ENCODE peak calls at places on chromosomes 5 and 9, in six cellular contexts. X, N, P, F, J and S are unnamed samples. For H3K79me2 and H3K27me3, the result is how much of the 10 kb centered on the place peaks cover.

GRCh38 chr5:40790947-40791593 is 7.1 kb downstream of the PRKAA1 start:
- DNase-seq in N (no peak), X (no peak), F (no peak), J (no peak), P (peak), S (no peak)

GRCh38 chr5:159819671-159820411 is 96.4 kb upstream of the ADRA1B start:
- DNase-seq in F (no peak), J (peak), X (no peak), P (no peak), N (peak), S (no peak)

GRCh38 chr9:22976454-22976853 is 529.8 kb downstream of the DMRTA1 start:
- DNase-seq in J (no peak), N (peak), F (no peak), P (no peak), X (no peak), S (no peak)

GRCh38 chr5:16600397-16600796 is 16.4 kb downstream of the RETREG1 start:
- DNase-seq in X (no peak), P (no peak), N (peak), J (peak), F (no peak), S (no peak)

GRCh38 chr5:139104577-139105271 is 93.4 kb downstream of the SIL1 start:
- DNase-seq in X (no peak), F (no peak), P (no peak), J (peak), N (peak), S (peak)

GRCh38 chr5:16596541-16596940 is 20.3 kb downstream of the RETREG1 start:
- DNase-seq in F (no peak), J (no peak), P (no peak), X (no peak), N (no peak), S (no peak)

GRCh38 chr5:5145651-5146529 is 5.8 kb downstream of the ADAMTS16 start:
- DNase-seq in J (no peak), N (peak), P (no peak), X (peak), F (no peak), S (peak)

GRCh38 chr5:16539169-16539666 is 73.6 kb upstream of the ZNF622 start:
- DNase-seq in J (peak), F (no peak), N (peak), X (no peak), P (peak), S (peak)

GRCh38 chr9:23492126-23493002 is 333.7 kb downstream of the ELAVL2 start:
- DNase-seq in X (no peak), F (peak), N (peak), J (peak), P (peak), S (no peak)

GRCh38 chr5:163357636-163358035 is 79.8 kb upstream of the CCNG1 start:
- DNase-seq in X (no peak), P (no peak), F (no peak), J (no peak), N (no peak), S (no peak)

GRCh38 chr9:18394847-18395355 is 79.1 kb upstream of the ADAMTSL1 start:
- DNase-seq in N (no peak), P (no peak), F (no peak), J (peak), X (no peak), S (no peak)

GRCh38 chr5:139492700-139493192 is 10.2 kb upstream of the STING1 start:
- DNase-seq in J (no peak), X (no peak), F (no peak), P (no peak), N (no peak), S (peak)

GRCh38 chr9:112500842-112501241 is 14.2 kb downstream of the KIAA1958 start:
- DNase-seq in J (no peak), X (no peak), F (no peak), P (no peak), N (no peak), S (no peak)

GRCh38 chr5:79561525-79561893 is 47.6 kb upstream of the HOMER1 start:
- DNase-seq in N (no peak), P (no peak), F (no peak), X (no peak), J (no peak), S (no peak)

GRCh38 chr9:6413365-6414263 is 615 bp downstream of the UHRF2 start:
- DNase-seq in X (no peak), J (peak), P (no peak), N (no peak), F (no peak), S (peak)

GRCh38 chr9:68653141-68653595 is 51.9 kb upstream of the PIP5K1B start:
- DNase-seq in J (no peak), P (no peak), X (no peak), F (no peak), N (no peak), S (no peak)

GRCh38 chr9:134181648-134182034 is 17.3 kb upstream of the RNU6ATAC start:
- DNase-seq in J (no peak), P (no peak), N (no peak), F (no peak), X (no peak), S (peak)

DNA sequence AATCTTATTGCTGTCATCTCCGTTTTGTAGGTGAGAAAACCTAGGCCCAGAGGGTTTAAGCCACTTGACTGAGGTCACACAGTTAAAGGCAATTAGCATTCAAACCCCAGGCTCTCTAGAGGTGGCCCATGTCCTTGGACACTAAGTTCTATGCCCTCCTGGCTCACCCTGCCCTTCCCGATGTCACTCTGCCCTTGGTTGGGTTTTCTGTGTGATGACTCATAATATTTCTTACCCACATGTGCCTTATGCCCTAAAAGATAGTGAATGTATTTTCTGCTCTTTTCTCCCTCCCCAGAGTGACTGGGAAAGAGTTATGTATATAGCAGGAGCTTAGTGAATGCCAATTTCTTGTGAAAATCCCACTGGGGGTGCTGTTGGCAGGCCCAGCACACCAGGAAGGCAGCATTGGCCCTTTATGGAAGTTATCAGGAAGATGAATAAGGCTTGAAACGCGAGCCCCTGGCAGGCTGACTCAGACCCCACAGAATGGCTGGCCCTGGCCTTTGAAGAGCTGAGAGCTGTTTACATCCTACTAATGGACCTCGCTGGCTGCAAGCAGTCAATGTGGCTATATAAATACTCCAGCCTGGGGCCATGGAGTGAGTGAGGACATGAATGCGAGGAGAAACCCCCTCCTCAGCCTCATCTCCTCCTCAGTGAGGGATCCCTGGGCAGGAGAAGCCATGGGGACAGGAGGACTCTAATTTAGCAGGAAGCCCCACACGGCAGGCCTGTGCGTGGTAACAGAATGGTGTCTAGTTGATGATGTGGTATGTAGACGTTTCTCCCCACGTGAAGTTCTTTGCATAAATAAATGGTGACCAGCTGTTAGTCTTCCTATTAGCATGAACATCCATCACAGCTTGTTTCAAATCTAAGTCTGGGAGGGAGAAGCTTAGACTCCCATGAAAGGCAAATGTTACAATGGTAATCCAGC is 174.8 kb upstream of the PITX1 start:
- DNase-seq in F (no peak), J (peak), X (peak), N (peak), P (peak), S (peak)
- H3K27ac ChIP-seq in F (no peak), J (peak), X (peak), N (peak), P (no peak), S (peak)

GRCh38 chr5:95913663-95914062 is 48.0 kb downstream of the ELL2 start:
- DNase-seq in F (no peak), J (no peak), N (no peak), X (no peak), P (no peak), S (no peak)

GRCh38 chr5:95918421-95919006 is 43.1 kb downstream of the ELL2 start:
- DNase-seq in J (no peak), N (no peak), P (no peak), F (no peak), X (no peak), S (no peak)

GRCh38 chr5:95916687-95917085 is 45.0 kb downstream of the ELL2 start:
- DNase-seq in J (no peak), P (peak), N (no peak), X (no peak), F (no peak), S (no peak)

GRCh38 chr5:95917207-95917606 is 44.4 kb downstream of the ELL2 start:
- DNase-seq in X (no peak), N (no peak), J (no peak), F (no peak), P (no peak), S (no peak)

DNA sequence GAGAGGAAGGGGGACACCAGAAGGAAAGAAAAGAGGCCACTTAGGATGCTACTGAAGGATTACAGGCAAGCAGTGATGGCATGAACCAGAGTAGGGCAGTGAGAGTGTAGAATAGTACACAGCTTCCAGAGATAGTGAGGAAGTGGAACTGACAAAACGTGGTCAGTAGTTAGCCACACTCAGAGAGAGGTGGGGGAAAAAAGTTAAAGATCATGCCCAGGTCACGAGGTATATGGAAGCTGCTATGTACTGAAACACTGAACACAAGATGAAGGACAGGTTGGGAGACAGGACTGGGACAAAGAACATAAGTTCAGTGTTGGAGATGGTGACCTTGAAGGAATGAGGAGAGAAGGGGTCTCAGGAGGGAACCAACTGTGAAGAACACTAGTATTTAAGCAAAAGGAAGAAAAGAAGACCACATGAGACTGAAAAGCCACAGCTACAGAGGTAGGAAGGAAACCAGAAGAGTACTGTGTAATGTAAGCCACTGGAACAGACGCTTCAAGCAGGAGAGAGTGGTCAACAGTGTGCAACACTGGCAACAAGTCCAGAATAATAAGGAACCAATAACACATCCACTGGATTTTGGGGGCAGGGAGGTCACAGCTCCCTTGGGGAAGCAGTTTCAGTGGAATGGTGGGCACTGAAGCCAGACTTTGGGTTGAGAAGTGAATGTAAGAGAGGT is 45.5 kb downstream of the ELL2 start:
- DNase-seq in N (no peak), J (no peak), P (no peak), F (no peak), X (no peak), S (no peak)
- H3K79me2 ChIP-seq in N (half or more), J (half or more), P (half or more), F (under half), X (under half), S (half or more)

GRCh38 chr9:2000314-2000713 is 14.8 kb upstream of the SMARCA2 start:
- DNase-seq in X (no peak), F (no peak), P (no peak), J (no peak), N (no peak), S (no peak)

GRCh38 chr9:1994180-1994579 is 21.0 kb upstream of the SMARCA2 start:
- DNase-seq in X (no peak), N (no peak), J (no peak), F (no peak), P (no peak), S (no peak)

GRCh38 chr9:1996156-1996555 is 19.0 kb upstream of the SMARCA2 start:
- DNase-seq in P (no peak), X (no peak), J (no peak), N (no peak), F (no peak), S (no peak)

GRCh38 chr9:1997646-1998045 is 17.5 kb upstream of the SMARCA2 start:
- DNase-seq in J (no peak), F (no peak), N (no peak), P (no peak), X (no peak), S (no peak)

DNA sequence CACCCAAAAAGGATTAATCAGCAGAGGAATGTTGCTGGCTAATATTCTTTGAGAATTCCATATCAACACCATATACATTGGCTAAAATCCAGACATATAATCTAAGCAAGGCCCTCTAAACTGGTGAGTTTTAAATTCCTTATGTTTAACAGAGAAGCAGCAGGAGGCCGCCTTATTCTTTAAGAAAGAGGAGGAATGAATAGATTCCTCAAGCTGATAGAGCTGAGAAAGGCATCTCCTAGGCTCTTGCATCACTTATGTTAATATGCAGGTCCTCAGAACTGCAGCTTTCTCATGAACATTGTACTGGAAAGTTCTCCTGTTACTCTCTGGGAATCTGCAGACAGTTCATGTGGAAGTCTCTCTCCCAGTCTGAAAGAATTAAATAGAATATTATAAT is 20.1 kb upstream of the SMARCA2 start:
- DNase-seq in X (no peak), J (no peak), F (no peak), N (no peak), P (no peak), S (no peak)
- H3K27me3 ChIP-seq in X (half or more), J (under half), F (under half), N (under half), P (under half), S (under half)

GRCh38 chr9:136902259-136902821 is 16.0 kb downstream of the TRAF2 start:
- DNase-seq in X (no peak), N (no peak), J (peak), P (no peak), F (no peak), S (peak)
- H3K27ac ChIP-seq in X (peak), N (peak), J (peak), P (peak), F (no peak), S (peak)

GRCh38 chr5:131330031-131330430 is 66.2 kb downstream of the CDC42SE2 start:
- DNase-seq in N (no peak), X (no peak), F (no peak), J (no peak), P (no peak), S (no peak)
- H3K79me2 ChIP-seq in N (under half), X (half or more), F (under half), J (half or more), P (under half), S (under half)

DNA sequence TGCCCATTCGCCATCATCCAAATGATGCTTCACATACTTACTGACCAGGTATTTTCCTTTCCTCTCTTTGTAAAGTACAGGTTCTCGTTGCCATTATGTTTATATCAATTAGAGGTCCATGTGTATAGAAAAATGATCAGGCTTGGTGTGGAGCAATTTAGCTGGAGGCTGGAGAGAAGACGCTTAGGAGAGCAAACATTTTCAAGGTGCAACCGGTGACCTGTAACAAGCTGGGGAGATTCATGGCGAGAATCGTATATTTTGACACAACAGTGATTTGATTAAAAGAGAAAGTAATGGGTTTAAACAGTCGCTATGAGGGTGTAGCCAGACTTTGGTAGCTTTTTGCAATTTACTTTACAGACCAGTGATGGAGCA is 170.9 kb upstream of the TBCA start:
- DNase-seq in X (no peak), F (no peak), J (no peak), P (no peak), N (no peak), S (peak)
- H3K27me3 ChIP-seq in X (under half), F (under half), J (under half), P (under half), N (under half), S (under half)

GRCh38 chr5:55498466-55498865 is 36.3 kb downstream of the PLPP1 start:
- DNase-seq in X (no peak), J (no peak), P (no peak), N (peak), F (no peak), S (no peak)
- H3K27ac ChIP-seq in X (no peak), J (peak), P (no peak), N (no peak), F (no peak), S (no peak)

GRCh38 chr5:53367727-53368126 is 112.7 kb upstream of the FST start:
- DNase-seq in X (no peak), J (no peak), N (no peak), P (no peak), F (no peak), S (no peak)
- H3K79me2 ChIP-seq in X (under half), J (under half), N (under half), P (under half), F (under half), S (under half)